ENCODE peak calls at places on chromosome 5, in ten cellular contexts. J is foreskin keratinocyte; D is ovary; F is CD4-positive, alpha-beta memory T cell; H is transverse colon; Q is breast epithelium; R is tibial artery; X is CD8-positive, alpha-beta T cell; A is BE2C; C is adrenal gland. Z is an unnamed sample.
A peak's percentile ranks its signal among the peaks of the same experiment; 100 is the strongest.

GRCh38 chr5:146474040-146474439 is 26.9 kb downstream of the TCERG1 start:
- DNase-seq in C (no peak), Q (no peak), X (no peak), R (no peak), F (no peak), D (no peak), A (no peak), J (no peak), H (no peak), Z (no peak)

GRCh38 chr5:67855523-67855922 is 360.0 kb upstream of the PIK3R1 start:
- DNase-seq in Q (no peak), H (no peak), D (no peak), J (no peak), C (no peak), A (no peak), X (no peak), F (no peak), R (no peak), Z (no peak)

GRCh38 chr5:78927657-78928282 is 57.3 kb downstream of the ARSB start:
- DNase-seq in H (no peak), Q (no peak), A (no peak), C (no peak), X (no peak), D (no peak), F (no peak), R (no peak), J (no peak), Z (peak; percentile 58)

GRCh38 chr5:5822729-5823257 is 400.3 kb downstream of the ICE1 start:
- DNase-seq in H (no peak), Q (no peak), R (no peak), C (no peak), F (no peak), X (no peak), D (no peak), A (no peak), J (no peak), Z (no peak)

GRCh38 chr5:110973510-110973909 is 98.0 kb upstream of the TSLP start:
- DNase-seq in J (no peak), Q (no peak), R (no peak), D (no peak), X (no peak), A (no peak), H (no peak), F (no peak), C (no peak), Z (no peak)

GRCh38 chr5:145902421-145902820 is 29.6 kb upstream of the GRXCR2 start:
- DNase-seq in F (no peak), A (no peak), Q (no peak), R (no peak), D (no peak), J (no peak), X (no peak), C (no peak), H (no peak), Z (no peak)

GRCh38 chr5:57368010-57368409 is 114.6 kb downstream of the ACTBL2 start:
- DNase-seq in F (no peak), R (no peak), H (no peak), Q (no peak), C (no peak), X (no peak), J (no peak), D (no peak), A (no peak), Z (peak; percentile 65)

GRCh38 chr5:140131967-140132409 is 6.3 kb downstream of the IGIP start:
- DNase-seq in J (peak; percentile 75), C (peak; percentile 81), R (no peak), Q (no peak), H (no peak), F (no peak), D (no peak), X (no peak), A (no peak), Z (peak; percentile 97)

GRCh38 chr5:72600401-72600981 is 93.3 kb upstream of the ZNF366 start:
- DNase-seq in Q (no peak), F (no peak), D (no peak), J (peak; percentile 93), X (no peak), C (no peak), H (peak; percentile 24), R (no peak), A (no peak), Z (peak; percentile 98)

GRCh38 chr5:18792145-18792544 is 1157.9 kb downstream of the TAF11L14 start:
- DNase-seq in A (peak; percentile 59), X (no peak), H (peak; percentile 63), C (no peak), D (no peak), F (no peak), Q (no peak), R (no peak), J (peak; percentile 98), Z (no peak)

DNA sequence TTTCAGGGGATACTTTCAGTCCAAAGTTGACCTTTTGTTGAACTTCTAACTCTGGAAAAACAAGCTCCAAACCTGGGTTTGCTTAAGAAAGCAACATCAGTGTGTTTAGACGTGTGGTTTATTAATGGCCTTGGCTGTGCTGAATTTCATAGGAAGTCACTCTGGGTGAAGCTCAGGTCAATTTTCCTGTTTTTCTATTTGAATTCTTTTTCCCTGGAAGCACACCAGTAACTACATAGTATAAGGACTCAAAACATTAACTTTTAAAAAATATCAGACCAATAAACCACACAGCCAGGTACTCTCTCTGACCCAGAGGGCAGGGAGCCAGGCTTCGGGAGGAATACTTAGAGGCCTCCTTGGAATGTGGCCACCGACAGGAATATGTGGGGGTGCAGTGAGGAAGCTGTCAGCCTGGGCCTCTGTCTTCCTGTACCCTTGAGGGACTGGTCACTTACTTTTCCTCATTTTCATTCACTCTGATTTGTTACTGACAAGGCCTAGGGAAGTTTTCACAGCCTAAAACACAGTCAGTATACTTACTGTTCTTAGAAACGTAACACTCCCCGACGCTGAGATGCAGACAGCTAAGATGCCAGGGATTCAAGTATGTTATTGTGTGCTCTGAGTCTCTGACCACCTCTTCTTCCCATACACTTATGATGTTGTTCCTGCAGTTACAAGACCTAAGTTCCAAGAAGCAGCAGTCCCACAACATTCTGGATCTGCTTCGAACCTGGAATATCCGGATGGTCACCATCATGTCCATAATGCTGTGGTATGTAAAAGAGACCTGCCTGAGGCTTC is 18.9 kb downstream of the SLC22A5 start:
- DNase-seq in C (peak; percentile 64), F (no peak), R (no peak), J (no peak), H (peak; percentile 30), Q (no peak), D (peak; percentile 71), X (no peak), A (no peak), Z (peak; percentile 51)
- H3K4me1 ChIP-seq in C (peaks cover 46% of the 10 kb centered on the region), F (peaks cover 31% of the 10 kb centered on the region), R (peaks cover 51% of the 10 kb centered on the region), J (peaks cover 32% of the 10 kb centered on the region), H (peaks cover 46% of the 10 kb centered on the region), Q (peaks cover 42% of the 10 kb centered on the region), D (peaks cover 26% of the 10 kb centered on the region), X (peaks cover 19% of the 10 kb centered on the region), A (peaks cover 3% of the 10 kb centered on the region), Z (peaks cover 37% of the 10 kb centered on the region)

DNA sequence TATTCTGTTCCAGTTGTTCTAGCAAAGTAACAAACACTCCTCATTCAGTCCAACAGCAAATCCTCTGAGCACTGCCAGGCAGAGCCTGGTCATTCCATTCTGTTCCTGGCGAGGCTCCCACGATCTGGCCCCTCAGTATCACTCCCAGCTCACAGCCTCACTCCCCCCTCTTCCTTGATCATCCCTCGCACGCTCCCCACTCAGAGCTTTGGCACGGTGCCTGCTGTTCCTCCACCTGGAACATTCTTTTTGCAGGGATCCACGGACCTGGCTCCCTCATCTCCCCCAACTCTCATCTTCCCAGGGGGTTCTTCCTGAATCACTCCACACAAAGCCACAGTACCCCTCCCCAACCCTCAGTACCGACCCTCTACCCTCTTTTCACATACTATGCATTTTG is 192.3 kb downstream of the ATPSCKMT start:
- DNase-seq in H (no peak), A (no peak), Q (no peak), F (no peak), D (no peak), R (no peak), J (no peak), C (no peak), X (no peak), Z (no peak)
- H3K4me1 ChIP-seq in H (no peaks in the 10 kb centered on the region), A (no peaks in the 10 kb centered on the region), Q (no peaks in the 10 kb centered on the region), F (no peaks in the 10 kb centered on the region), D (no peaks in the 10 kb centered on the region), R (no peaks in the 10 kb centered on the region), J (no peaks in the 10 kb centered on the region), C (no peaks in the 10 kb centered on the region), X (no peaks in the 10 kb centered on the region), Z (peaks cover 3% of the 10 kb centered on the region)

GRCh38 chr5:14222182-14222581 is 79.0 kb downstream of the TRIO start:
- DNase-seq in R (no peak), F (no peak), J (no peak), H (no peak), Q (no peak), A (no peak), X (no peak), D (no peak), C (no peak), Z (no peak)
- H3K4me1 ChIP-seq in R (peaks cover 57% of the 10 kb centered on the region), F (no peaks in the 10 kb centered on the region), J (peaks cover 7% of the 10 kb centered on the region), H (peaks cover 63% of the 10 kb centered on the region), Q (no peaks in the 10 kb centered on the region), A (peaks cover 8% of the 10 kb centered on the region), X (no peaks in the 10 kb centered on the region), D (peaks cover 24% of the 10 kb centered on the region), C (peaks cover 59% of the 10 kb centered on the region), Z (peaks cover 51% of the 10 kb centered on the region)

DNA sequence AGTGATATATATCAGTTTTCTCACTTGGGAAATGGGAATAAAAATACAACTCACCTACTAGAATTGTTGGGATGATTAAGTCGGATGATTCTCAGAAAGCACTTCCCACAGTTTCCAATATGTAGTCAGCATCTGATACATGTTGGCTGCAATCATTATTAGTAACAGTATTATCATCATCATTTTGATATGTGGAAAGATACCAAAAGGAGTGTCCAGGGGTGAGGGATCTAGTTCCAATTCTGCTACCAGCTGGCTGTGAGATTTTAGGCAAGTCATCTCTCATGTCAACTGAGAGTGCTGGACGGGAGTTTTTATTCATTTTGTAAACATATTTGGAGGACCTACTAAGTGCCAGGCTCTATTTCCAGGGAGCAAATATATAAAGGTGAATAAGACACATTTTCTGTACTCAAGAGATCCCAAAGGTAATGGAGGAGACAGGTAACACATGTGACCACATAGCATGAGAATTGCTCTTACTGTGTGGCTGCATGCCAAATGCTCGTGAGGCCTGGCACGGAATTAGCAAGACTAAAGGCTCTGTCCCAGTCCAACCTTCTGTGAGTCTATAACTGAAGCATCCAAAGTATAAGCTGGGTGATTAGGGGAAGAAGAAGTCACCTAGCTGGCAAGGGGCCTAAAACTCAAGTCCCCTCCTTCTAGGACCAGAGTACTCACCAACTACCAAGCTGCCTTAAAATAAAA is 83.0 kb downstream of the GRIA1 start:
- DNase-seq in C (no peak), X (no peak), Q (no peak), A (no peak), H (no peak), D (no peak), F (no peak), J (peak; percentile 38), R (no peak), Z (peak; percentile 42)
- H3K4me1 ChIP-seq in C (no peaks in the 10 kb centered on the region), X (no peaks in the 10 kb centered on the region), Q (no peaks in the 10 kb centered on the region), A (no peaks in the 10 kb centered on the region), H (no peaks in the 10 kb centered on the region), D (no peaks in the 10 kb centered on the region), F (no peaks in the 10 kb centered on the region), J (no peaks in the 10 kb centered on the region), R (peaks cover 61% of the 10 kb centered on the region), Z (peaks cover 24% of the 10 kb centered on the region)

GRCh38 chr5:107508083-107508482 is 162.7 kb downstream of the EFNA5 start:
- DNase-seq in J (no peak), C (no peak), D (no peak), H (no peak), R (no peak), F (no peak), X (no peak), A (no peak), Q (no peak), Z (no peak)
- H3K4me1 ChIP-seq in J (peaks cover under 1% of the 10 kb centered on the region), C (no peaks in the 10 kb centered on the region), D (no peaks in the 10 kb centered on the region), H (peaks cover 13% of the 10 kb centered on the region), R (no peaks in the 10 kb centered on the region), F (no peaks in the 10 kb centered on the region), X (no peaks in the 10 kb centered on the region), A (peaks cover 25% of the 10 kb centered on the region), Q (no peaks in the 10 kb centered on the region), Z (no peaks in the 10 kb centered on the region)

GRCh38 chr5:95958308-95959014 is 3.2 kb downstream of the ELL2 start:
- DNase-seq in D (no peak), R (peak; percentile 34), Q (no peak), J (peak; percentile 55), H (peak; percentile 27), X (no peak), A (no peak), C (no peak), F (no peak), Z (peak; percentile 71)
- H3K4me1 ChIP-seq in D (peaks cover 13% of the 10 kb centered on the region), R (peaks cover 54% of the 10 kb centered on the region), Q (no peaks in the 10 kb centered on the region), J (peaks cover 46% of the 10 kb centered on the region), H (peaks cover 41% of the 10 kb centered on the region), X (peaks cover 12% of the 10 kb centered on the region), A (no peaks in the 10 kb centered on the region), C (peaks cover 56% of the 10 kb centered on the region), F (peaks cover 29% of the 10 kb centered on the region), Z (peaks cover 37% of the 10 kb centered on the region)

Z was measured in GM23248.